ENCODE peak calls at places on chromosomes 5 and 9, in seven cellular contexts. G is NCI-H146, Q is cardiac muscle cell, R is NCI-H1694 treated with DMSO at 0.1 percent for 48 hours, S is neural crest cell, W is adrenal gland, A is kidney glomerular epithelial cell. U is an unnamed sample.

GRCh38 chr5:73196201-73196600 is 23.2 kb downstream of the TMEM174 start:
- DNase-seq in R (no peak), G (no peak), Q (no peak), A (no peak), W (no peak), S (no peak), U (no peak)

GRCh38 chr5:7209583-7210139 is 186.3 kb upstream of the ADCY2 start:
- DNase-seq in G (no peak), R (no peak), W (no peak), S (no peak), A (no peak), Q (no peak), U (no peak)

GRCh38 chr5:112228672-112229071 is 190.4 kb downstream of the EPB41L4A start:
- DNase-seq in W (peak), G (no peak), A (peak), R (no peak), S (no peak), Q (peak), U (no peak)

GRCh38 chr5:149775785-149776184 is 45.7 kb downstream of the PPARGC1B start:
- DNase-seq in W (no peak), R (no peak), Q (peak), G (no peak), S (no peak), A (no peak), U (peak)

GRCh38 chr9:36637491-36638270 is 65.0 kb downstream of the MELK start:
- DNase-seq in Q (peak), G (no peak), R (no peak), W (no peak), A (no peak), S (no peak), U (no peak)

GRCh38 chr5:56506586-56506985 is 273.5 kb upstream of the ANKRD55 start:
- DNase-seq in S (no peak), Q (no peak), A (peak), W (no peak), G (no peak), R (no peak), U (no peak)

GRCh38 chr5:584846-585245 is 27.3 kb upstream of the CEP72 start:
- DNase-seq in W (no peak), A (no peak), Q (no peak), R (no peak), S (no peak), G (no peak), U (no peak)

GRCh38 chr5:68661237-68661636 is 432.6 kb upstream of the SLC30A5 start:
- DNase-seq in W (no peak), A (peak), R (no peak), G (no peak), S (no peak), Q (no peak), U (no peak)

GRCh38 chr5:111512406-111513174 is at the start of gene STARD4:
- DNase-seq in W (peak), Q (peak), G (peak), A (peak), S (peak), R (peak), U (peak)

U was measured in GM12878.